ENCODE peak calls at places on chromosomes 4 and X, in six cellular contexts. One of them, this sample, is unnamed.

GRCh38 chr4:22237155-22237751 is 278.6 kb downstream of the ADGRA3 start:
- DNase-seq in effector memory CD4-positive, alpha-beta T cell: no peak
- DNase-seq in T-helper 2 cell: no peak
- DNase-seq in NCI-H1694 treated with DMSO at 0.1 percent for 48 hours: no peak
- DNase-seq in HCEC 1CT: peak; percentile 28
- DNase-seq in left ventricle myocardium inferior: no peak
- DNase-seq in this sample: no peak

GRCh38 chr4:78584863-78585576 is 33.5 kb downstream of the ANXA3 start:
- DNase-seq in T-helper 2 cell: no peak
- DNase-seq in effector memory CD4-positive, alpha-beta T cell: no peak
- DNase-seq in NCI-H1694 treated with DMSO at 0.1 percent for 48 hours: no peak
- DNase-seq in HCEC 1CT: peak; percentile 25
- DNase-seq in left ventricle myocardium inferior: no peak
- DNase-seq in this sample: no peak

GRCh38 chr4:87032884-87033533 is 98.2 kb downstream of the AFF1 start:
- DNase-seq in HCEC 1CT: peak; percentile 53
- DNase-seq in effector memory CD4-positive, alpha-beta T cell: no peak
- DNase-seq in left ventricle myocardium inferior: no peak
- DNase-seq in NCI-H1694 treated with DMSO at 0.1 percent for 48 hours: no peak
- DNase-seq in T-helper 2 cell: no peak
- DNase-seq in this sample: no peak

GRCh38 chr4:46389301-46389761 is 597 bp downstream of the GABRA2 start:
- DNase-seq in HCEC 1CT: no peak
- DNase-seq in left ventricle myocardium inferior: no peak
- DNase-seq in effector memory CD4-positive, alpha-beta T cell: no peak
- DNase-seq in T-helper 2 cell: no peak
- DNase-seq in NCI-H1694 treated with DMSO at 0.1 percent for 48 hours: no peak
- DNase-seq in this sample: no peak

GRCh38 chrX:66760648-66761047 is 121.8 kb upstream of the EDA2R start:
- DNase-seq in T-helper 2 cell: no peak
- DNase-seq in HCEC 1CT: no peak
- DNase-seq in left ventricle myocardium inferior: no peak
- DNase-seq in effector memory CD4-positive, alpha-beta T cell: no peak
- DNase-seq in NCI-H1694 treated with DMSO at 0.1 percent for 48 hours: no peak
- DNase-seq in this sample: no peak

GRCh38 chr4:67659065-67659464 is 41.9 kb downstream of the UBA6 start:
- DNase-seq in effector memory CD4-positive, alpha-beta T cell: no peak
- DNase-seq in T-helper 2 cell: no peak
- DNase-seq in HCEC 1CT: no peak
- DNase-seq in NCI-H1694 treated with DMSO at 0.1 percent for 48 hours: no peak
- DNase-seq in left ventricle myocardium inferior: no peak
- DNase-seq in this sample: no peak

GRCh38 chr4:149765630-149766029 is 50.0 kb downstream of the IQCM start:
- DNase-seq in T-helper 2 cell: no peak
- DNase-seq in HCEC 1CT: peak; percentile 68
- DNase-seq in left ventricle myocardium inferior: no peak
- DNase-seq in effector memory CD4-positive, alpha-beta T cell: no peak
- DNase-seq in NCI-H1694 treated with DMSO at 0.1 percent for 48 hours: no peak
- DNase-seq in this sample: no peak

GRCh38 chrX:118271770-118272169 is 74.1 kb upstream of the WDR44 start:
- DNase-seq in T-helper 2 cell: no peak
- DNase-seq in NCI-H1694 treated with DMSO at 0.1 percent for 48 hours: no peak
- DNase-seq in HCEC 1CT: no peak
- DNase-seq in left ventricle myocardium inferior: no peak
- DNase-seq in effector memory CD4-positive, alpha-beta T cell: no peak
- DNase-seq in this sample: no peak

GRCh38 chr4:36349904-36350554 is 68.6 kb downstream of the DTHD1 start:
- DNase-seq in HCEC 1CT: no peak
- DNase-seq in T-helper 2 cell: no peak
- DNase-seq in left ventricle myocardium inferior: no peak
- DNase-seq in effector memory CD4-positive, alpha-beta T cell: no peak
- DNase-seq in NCI-H1694 treated with DMSO at 0.1 percent for 48 hours: no peak
- DNase-seq in this sample: no peak

GRCh38 chr4:120870279-120870673 is 52.2 kb downstream of the PRDM5 start:
- DNase-seq in T-helper 2 cell: no peak
- DNase-seq in left ventricle myocardium inferior: no peak
- DNase-seq in NCI-H1694 treated with DMSO at 0.1 percent for 48 hours: no peak
- DNase-seq in effector memory CD4-positive, alpha-beta T cell: no peak
- DNase-seq in HCEC 1CT: no peak
- DNase-seq in this sample: no peak

GRCh38 chr4:6269400-6269650 is 325 bp upstream of the WFS1 start:
- DNase-seq in effector memory CD4-positive, alpha-beta T cell: no peak
- DNase-seq in T-helper 2 cell: no peak
- DNase-seq in left ventricle myocardium inferior: no peak
- DNase-seq in HCEC 1CT: no peak
- DNase-seq in NCI-H1694 treated with DMSO at 0.1 percent for 48 hours: no peak
- DNase-seq in this sample: no peak

GRCh38 chrX:68498508-68499379 is at the start of gene YIPF6:
- DNase-seq in left ventricle myocardium inferior: peak; percentile 76
- DNase-seq in effector memory CD4-positive, alpha-beta T cell: peak; percentile 24
- DNase-seq in NCI-H1694 treated with DMSO at 0.1 percent for 48 hours: peak; percentile 21
- DNase-seq in T-helper 2 cell: peak; percentile 44
- DNase-seq in HCEC 1CT: peak; percentile 57
- DNase-seq in this sample: peak; percentile 47

GRCh38 chr4:174496631-174497442 is 25.5 kb downstream of the HPGD start:
- DNase-seq in NCI-H1694 treated with DMSO at 0.1 percent for 48 hours: no peak
- DNase-seq in effector memory CD4-positive, alpha-beta T cell: no peak
- DNase-seq in T-helper 2 cell: no peak
- DNase-seq in left ventricle myocardium inferior: no peak
- DNase-seq in HCEC 1CT: no peak
- DNase-seq in this sample: no peak